ENCODE peak calls at places on chromosomes 1 and 21, in four cellular contexts. One of them, this sample, is unnamed.

GRCh38 chr1:10932088-10932487 is 80.4 kb upstream of the TARDBP start:
- DNase-seq in WTC11: no peak
- DNase-seq in GM12878: peak; percentile 40
- DNase-seq in psoas muscle: no peak
- DNase-seq in this sample: no peak

GRCh38 chr1:224067621-224068457 is 46.1 kb upstream of the FBXO28 start:
- DNase-seq in GM12878: no peak
- DNase-seq in WTC11: no peak
- DNase-seq in psoas muscle: no peak
- DNase-seq in this sample: no peak

GRCh38 chr1:43358121-43358745 is 548 bp upstream of the CDC20 start:
- DNase-seq in psoas muscle: no peak
- DNase-seq in GM12878: peak; percentile 16
- DNase-seq in WTC11: peak; percentile 39
- DNase-seq in this sample: no peak

GRCh38 chr1:47656719-47657685 is 219.2 kb downstream of the FOXD2 start:
- DNase-seq in WTC11: no peak
- DNase-seq in psoas muscle: peak; percentile 30
- DNase-seq in GM12878: no peak
- DNase-seq in this sample: no peak

GRCh38 chr1:156063997-156064285 is 3.0 kb downstream of the RAB25 start:
- DNase-seq in GM12878: no peak
- DNase-seq in WTC11: no peak
- DNase-seq in psoas muscle: no peak
- DNase-seq in this sample: no peak

GRCh38 chr1:21229246-21230000 is 52.7 kb upstream of the EIF4G3 start:
- DNase-seq in WTC11: no peak
- DNase-seq in GM12878: no peak
- DNase-seq in psoas muscle: no peak
- DNase-seq in this sample: no peak

GRCh38 chr1:103250441-103250861 is 142.1 kb upstream of the COL11A1 start:
- DNase-seq in psoas muscle: no peak
- DNase-seq in GM12878: no peak
- DNase-seq in WTC11: peak; percentile 16
- DNase-seq in this sample: no peak

GRCh38 chr21:21067375-21067774 is 69.2 kb downstream of the NCAM2 start:
- DNase-seq in GM12878: no peak
- DNase-seq in WTC11: no peak
- DNase-seq in psoas muscle: no peak
- DNase-seq in this sample: no peak

GRCh38 chr1:21156019-21156418 is 20.7 kb downstream of the EIF4G3 start:
- DNase-seq in psoas muscle: no peak
- DNase-seq in WTC11: no peak
- DNase-seq in GM12878: no peak
- DNase-seq in this sample: no peak

GRCh38 chr1:153951801-153952200 is 5.3 kb upstream of the DENND4B start:
- DNase-seq in GM12878: no peak
- DNase-seq in WTC11: no peak
- DNase-seq in psoas muscle: no peak
- DNase-seq in this sample: no peak

GRCh38 chr1:9111957-9112356 is 16.9 kb downstream of the GPR157 start:
- DNase-seq in WTC11: no peak
- DNase-seq in GM12878: no peak
- DNase-seq in psoas muscle: no peak
- DNase-seq in this sample: no peak

GRCh38 chr21:42039911-42040351 is 29.8 kb upstream of the ZBTB21 start:
- DNase-seq in GM12878: no peak
- DNase-seq in psoas muscle: peak; percentile 44
- DNase-seq in WTC11: no peak
- DNase-seq in this sample: no peak

GRCh38 chr1:164644774-164645634 is 86.0 kb downstream of the PBX1 start:
- DNase-seq in psoas muscle: no peak
- DNase-seq in GM12878: no peak
- DNase-seq in WTC11: no peak
- DNase-seq in this sample: no peak

GRCh38 chr1:37255111-37255795 is 219.1 kb upstream of the ZC3H12A start:
- DNase-seq in WTC11: peak; percentile 92
- DNase-seq in psoas muscle: no peak
- DNase-seq in GM12878: no peak
- DNase-seq in this sample: peak; percentile 58

GRCh38 chr1:156851779-156852413 is 7.0 kb downstream of the INSRR start:
- DNase-seq in GM12878: no peak
- DNase-seq in psoas muscle: no peak
- DNase-seq in WTC11: no peak
- DNase-seq in this sample: no peak

GRCh38 chr1:221435510-221435909 is 306.4 kb downstream of the DUSP10 start:
- DNase-seq in GM12878: no peak
- DNase-seq in psoas muscle: no peak
- DNase-seq in WTC11: no peak
- DNase-seq in this sample: no peak

GRCh38 chr1:35298464-35298863 is 30.0 kb downstream of the ZMYM4 start:
- DNase-seq in GM12878: peak; percentile 32
- DNase-seq in psoas muscle: no peak
- DNase-seq in WTC11: peak; percentile 28
- DNase-seq in this sample: no peak

GRCh38 chr1:52139817-52140540 is 1.9 kb upstream of the ZFYVE9 start:
- DNase-seq in GM12878: peak; percentile 55
- DNase-seq in psoas muscle: no peak
- DNase-seq in WTC11: no peak
- DNase-seq in this sample: no peak

GRCh38 chr1:180857947-180858768 is 54.5 kb upstream of the KIAA1614 start:
- DNase-seq in psoas muscle: no peak
- DNase-seq in GM12878: no peak
- DNase-seq in WTC11: no peak
- DNase-seq in this sample: no peak

GRCh38 chr1:117832453-117832852 is 97.0 kb downstream of the GDAP2 start:
- DNase-seq in GM12878: no peak
- DNase-seq in WTC11: no peak
- DNase-seq in psoas muscle: no peak
- DNase-seq in this sample: no peak

GRCh38 chr1:43206721-43207228 is 34.6 kb downstream of the CFAP57 start:
- DNase-seq in WTC11: peak; percentile 60
- DNase-seq in psoas muscle: no peak
- DNase-seq in GM12878: no peak
- DNase-seq in this sample: no peak

GRCh38 chr1:57013522-57013921 is 47.7 kb upstream of the C8B start:
- DNase-seq in GM12878: no peak
- DNase-seq in psoas muscle: no peak
- DNase-seq in WTC11: no peak
- DNase-seq in this sample: no peak

GRCh38 chr1:16075337-16076002 is 2.0 kb upstream of the FAM131C start:
- DNase-seq in psoas muscle: peak; percentile 59
- DNase-seq in GM12878: no peak
- DNase-seq in WTC11: no peak
- DNase-seq in this sample: no peak

GRCh38 chr1:30697571-30697970 is 25.8 kb downstream of the MATN1 start:
- DNase-seq in psoas muscle: peak; percentile 25
- DNase-seq in WTC11: no peak
- DNase-seq in GM12878: no peak
- DNase-seq in this sample: no peak

GRCh38 chr1:117284408-117285215 is 73.9 kb upstream of the VTCN1 start:
- DNase-seq in GM12878: no peak
- DNase-seq in psoas muscle: no peak
- DNase-seq in WTC11: no peak
- DNase-seq in this sample: no peak

GRCh38 chr1:67646145-67647035 is 38.6 kb upstream of the GADD45A start:
- DNase-seq in psoas muscle: peak; percentile 21
- DNase-seq in GM12878: no peak
- DNase-seq in WTC11: no peak
- DNase-seq in this sample: no peak

GRCh38 chr1:197553281-197553680 is 222.0 kb downstream of the DENND1B start:
- DNase-seq in psoas muscle: no peak
- DNase-seq in GM12878: no peak
- DNase-seq in WTC11: no peak
- DNase-seq in this sample: no peak

GRCh38 chr1:223718850-223719249 is 6.5 kb downstream of the CAPN2 start:
- DNase-seq in WTC11: peak; percentile 49
- DNase-seq in psoas muscle: no peak
- DNase-seq in GM12878: no peak
- DNase-seq in this sample: no peak

GRCh38 chr1:10107985-10108663 is 75.4 kb downstream of the UBE4B start:
- DNase-seq in GM12878: no peak
- DNase-seq in WTC11: no peak
- DNase-seq in psoas muscle: no peak
- DNase-seq in this sample: no peak

DNA sequence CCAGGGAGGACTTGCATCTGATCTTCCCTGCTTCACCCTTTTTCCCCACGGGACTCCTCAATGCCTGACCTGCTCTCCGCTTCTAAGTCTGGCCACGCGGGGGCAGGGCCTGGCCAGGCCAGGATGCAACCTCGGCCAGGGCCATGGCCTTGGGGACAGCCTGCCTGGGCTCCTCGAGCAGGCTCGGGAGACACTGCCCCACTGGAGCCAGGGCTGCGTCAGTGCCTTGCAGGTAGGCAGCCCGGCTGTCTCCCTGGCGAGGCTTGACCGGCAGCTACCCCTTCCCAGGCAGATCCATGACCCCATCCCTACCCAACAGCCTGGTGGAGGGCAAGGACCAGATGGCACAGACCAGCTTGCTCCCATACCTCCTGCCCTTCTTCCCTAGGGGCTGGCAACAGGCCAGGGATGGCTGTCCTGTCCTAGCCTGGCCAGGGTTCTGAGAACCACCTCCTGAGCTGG is 2.7 kb upstream of the PRDM16 start:
- DNase-seq in GM12878: no peak
- DNase-seq in WTC11: peak; percentile 61
- DNase-seq in psoas muscle: no peak
- DNase-seq in this sample: peak; percentile 64
- TF ChIP-seq CTCF in GM12878: no peak
- TF ChIP-seq CTCF in WTC11: no peak
- TF ChIP-seq CTCF in psoas muscle: peak; percentile 38
- TF ChIP-seq CTCF in this sample: peak; percentile 66

GRCh38 chr1:167342846-167343245 is 122.2 kb downstream of the POU2F1 start:
- DNase-seq in WTC11: no peak
- DNase-seq in GM12878: no peak
- DNase-seq in psoas muscle: no peak
- DNase-seq in this sample: no peak
- TF ChIP-seq CTCF in WTC11: no peak
- TF ChIP-seq CTCF in GM12878: peak; percentile 39
- TF ChIP-seq CTCF in psoas muscle: peak; percentile 17
- TF ChIP-seq CTCF in this sample: peak; percentile 43

DNA sequence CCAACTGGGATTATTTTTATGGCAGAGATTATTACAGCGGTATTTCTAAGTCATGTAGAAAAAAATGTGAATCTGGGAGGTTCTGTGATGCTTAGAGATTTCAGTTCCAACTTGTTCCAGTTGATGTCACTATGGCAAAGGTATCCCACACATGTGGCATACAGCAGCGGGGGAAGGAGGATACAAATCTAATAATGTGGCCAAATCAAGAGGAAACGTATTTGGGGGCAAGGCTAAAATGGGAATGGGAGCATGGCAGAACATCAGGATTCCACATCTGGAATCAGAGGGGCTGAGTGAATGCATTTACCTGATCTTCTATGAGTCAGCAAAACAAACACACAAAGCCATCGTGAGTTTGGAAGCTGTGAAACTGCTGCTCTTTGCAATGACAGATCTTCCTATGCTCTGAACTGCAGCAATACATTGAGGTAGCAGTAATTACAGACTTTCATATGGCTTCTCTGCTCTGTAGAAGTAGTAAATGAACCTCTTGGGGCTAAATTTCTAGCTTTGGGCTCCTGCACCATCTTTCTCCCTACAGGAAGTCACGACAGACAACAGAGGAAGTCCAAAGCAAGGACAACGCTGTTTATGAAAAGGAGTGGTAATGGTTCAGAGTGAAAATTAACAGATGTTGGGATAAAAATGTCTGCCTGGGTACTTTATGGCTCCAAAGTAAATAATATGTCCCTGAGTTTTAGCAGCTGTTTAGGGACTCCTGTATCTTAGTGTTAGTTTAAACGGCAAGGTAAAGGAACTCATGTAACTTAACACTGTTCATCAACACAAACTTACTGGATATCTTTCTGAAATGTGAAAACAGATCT is 55.6 kb downstream of the GABPA start:
- DNase-seq in psoas muscle: no peak
- DNase-seq in WTC11: no peak
- DNase-seq in GM12878: no peak
- DNase-seq in this sample: no peak
- TF ChIP-seq CTCF in psoas muscle: peak; percentile 28
- TF ChIP-seq CTCF in WTC11: no peak
- TF ChIP-seq CTCF in GM12878: peak; percentile 32
- TF ChIP-seq CTCF in this sample: peak; percentile 59

GRCh38 chr1:227661495-227661894 is 73.6 kb downstream of the JMJD4 start:
- DNase-seq in WTC11: no peak
- DNase-seq in GM12878: no peak
- DNase-seq in psoas muscle: no peak
- DNase-seq in this sample: no peak
- TF ChIP-seq CTCF in WTC11: no peak
- TF ChIP-seq CTCF in GM12878: no peak
- TF ChIP-seq CTCF in psoas muscle: no peak
- TF ChIP-seq CTCF in this sample: no peak

DNA sequence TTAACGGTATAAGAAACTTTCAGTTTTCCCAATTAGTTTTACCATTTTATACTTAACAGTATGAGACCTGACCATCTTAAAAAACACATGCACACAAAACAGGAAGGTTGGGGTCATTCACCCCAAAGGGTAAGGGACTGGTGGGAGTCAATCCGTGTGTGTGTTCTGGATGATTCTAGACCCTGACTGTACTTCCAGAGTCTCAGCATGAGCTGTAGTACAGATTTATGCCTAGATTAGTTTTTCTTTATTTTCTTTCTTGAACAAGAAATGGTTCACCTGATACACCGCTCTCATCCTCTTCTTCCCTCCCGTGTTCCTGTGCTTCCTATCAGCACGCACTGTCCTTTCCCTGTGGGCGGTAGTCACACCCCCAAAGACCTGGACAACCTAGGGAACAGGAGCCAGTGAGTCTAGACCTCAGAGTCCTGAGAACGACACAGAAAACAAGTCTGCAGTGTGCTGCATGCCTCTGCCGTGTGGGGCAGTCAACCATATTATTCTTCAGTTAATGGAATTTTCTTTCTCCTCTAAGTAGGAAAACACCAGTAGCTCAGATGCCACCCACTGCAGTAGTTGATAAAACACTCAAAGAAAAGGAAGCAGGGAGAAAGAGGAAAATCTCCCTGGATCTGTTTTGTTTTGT is 38.9 kb upstream of the MRPS6 start:
- DNase-seq in GM12878: no peak
- DNase-seq in WTC11: no peak
- DNase-seq in psoas muscle: no peak
- DNase-seq in this sample: no peak
- TF ChIP-seq CTCF in GM12878: no peak
- TF ChIP-seq CTCF in WTC11: no peak
- TF ChIP-seq CTCF in psoas muscle: no peak
- TF ChIP-seq CTCF in this sample: no peak